ENCODE peak calls at places on chromosomes 3 and 15, in four cellular contexts. H, A, S and Q are unnamed samples.

GRCh38 chr3:47225310-47225906 is 57.2 kb downstream of the KIF9 start:
- DNase-seq in H (no peak), A (no peak), S (peak; percentile 3), Q (no peak)

GRCh38 chr15:74203914-74204431 is 1.4 kb upstream of the STRA6 start:
- DNase-seq in H (no peak), A (no peak), S (no peak), Q (peak; percentile 46)

GRCh38 chr3:162760789-162761188 is 1264.2 kb downstream of the OTOL1 start:
- DNase-seq in H (no peak), A (no peak), S (no peak), Q (no peak)

GRCh38 chr15:75033809-75034208 is 10.4 kb downstream of the PPCDC start:
- DNase-seq in H (no peak), A (no peak), S (no peak), Q (no peak)

GRCh38 chr3:150372320-150373118 is 35.6 kb upstream of the TSC22D2 start:
- DNase-seq in H (no peak), A (no peak), S (no peak), Q (no peak)

GRCh38 chr3:144369151-144369879 is 397.7 kb downstream of the DIPK2A start:
- DNase-seq in H (no peak), A (no peak), S (no peak), Q (peak; percentile 34)

GRCh38 chr15:33115191-33115861 is 79.2 kb downstream of the FMN1 start:
- DNase-seq in H (no peak), A (no peak), S (no peak), Q (no peak)

GRCh38 chr3:63528325-63529000 is 124.0 kb upstream of the SNTN start:
- DNase-seq in H (no peak), A (no peak), S (no peak), Q (no peak)

GRCh38 chr3:100766069-100766468 is 56.8 kb downstream of the TFG start:
- DNase-seq in H (no peak), A (no peak), S (no peak), Q (no peak)

GRCh38 chr3:171677706-171678105 is 132.6 kb downstream of the PLD1 start:
- DNase-seq in H (no peak), A (no peak), S (no peak), Q (no peak)
- H3K4me3 ChIP-seq in H (no peak overlapping the region), A (no peak overlapping the region), S (no peak overlapping the region), Q (no peak overlapping the region)

DNA sequence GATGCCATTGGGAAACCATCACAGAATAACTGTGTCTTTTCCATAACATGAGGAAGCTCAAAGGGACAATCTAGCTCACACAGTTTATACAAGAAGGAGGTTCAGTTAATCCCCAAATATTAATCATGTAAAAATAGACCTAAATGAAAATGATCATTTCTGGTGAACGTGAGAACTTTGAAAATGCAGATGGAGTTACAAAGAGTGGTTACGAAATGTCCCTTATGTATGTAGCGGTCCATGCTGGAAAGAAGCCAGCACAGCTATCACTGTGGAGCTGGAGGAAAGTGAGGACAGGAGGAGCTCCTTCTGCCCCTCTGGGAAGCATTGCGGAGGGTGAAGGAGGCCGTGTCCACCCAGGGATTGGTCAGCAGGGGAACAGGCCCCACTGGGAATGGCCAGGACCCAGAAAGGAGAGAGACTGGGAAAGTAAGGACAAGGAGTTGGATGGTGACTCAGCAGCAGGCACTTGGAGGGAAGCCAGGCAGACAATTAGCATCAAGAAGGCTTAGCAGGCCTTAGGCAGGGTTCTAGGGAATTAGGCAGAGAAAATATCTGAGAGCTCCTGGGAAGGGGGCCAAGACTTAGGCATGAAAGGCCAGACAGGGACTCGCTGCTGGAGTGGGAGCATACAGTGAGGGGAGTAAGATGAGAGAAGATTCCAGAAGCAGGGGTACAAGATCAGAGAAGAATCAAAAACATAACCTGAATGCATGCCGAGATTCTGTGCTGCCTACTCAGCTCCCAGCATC is 171.2 kb upstream of the UMPS start:
- DNase-seq in H (peak; percentile 76), A (peak; percentile 57), S (peak; percentile 88), Q (peak; percentile 73)
- H3K4me3 ChIP-seq in H (no peak overlapping the region), A (no peak overlapping the region), S (no peak overlapping the region), Q (no peak overlapping the region)

DNA sequence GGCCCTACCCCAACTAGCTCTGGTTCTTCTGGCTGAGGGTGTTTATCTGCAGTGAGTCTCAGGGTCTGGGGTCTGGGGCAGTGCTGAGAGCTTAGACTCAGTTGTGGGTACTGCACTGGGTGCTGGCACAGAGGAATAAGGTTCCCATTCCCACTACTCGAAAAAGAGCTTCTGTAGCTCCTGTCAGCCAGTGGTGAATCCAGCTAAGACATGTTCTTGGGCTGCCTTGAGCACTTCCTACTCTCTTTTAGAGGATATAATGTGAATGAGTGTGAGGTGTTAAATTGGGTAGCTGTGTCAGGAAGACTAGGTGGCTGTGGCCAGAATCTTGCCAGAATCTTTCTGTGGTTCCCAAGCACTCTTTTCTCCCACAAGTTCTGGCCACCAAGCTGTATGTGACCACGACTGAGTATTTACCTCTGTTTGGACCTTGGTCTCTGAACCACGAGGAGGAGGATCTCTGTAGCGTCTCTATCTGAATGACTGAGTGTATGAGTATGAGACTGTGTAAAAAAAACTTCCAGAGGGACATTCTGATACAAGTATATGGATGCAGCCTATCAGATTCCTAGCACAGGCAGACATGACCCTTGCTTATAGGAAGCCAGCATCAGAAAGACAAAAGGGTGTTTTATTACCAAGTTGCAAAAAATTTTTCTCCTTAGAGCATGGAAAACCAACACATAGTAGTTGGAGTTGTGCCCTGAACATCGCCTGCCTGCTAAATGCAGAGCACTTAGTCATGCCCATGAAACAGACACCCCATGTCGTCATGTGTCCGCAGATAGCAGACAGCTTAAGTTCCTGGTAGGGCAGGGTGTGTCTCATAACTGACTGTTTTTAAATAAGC is 30.6 kb downstream of the DAG1 start:
- DNase-seq in H (peak; percentile 65), A (peak; percentile 72), S (peak; percentile 95), Q (no peak)
- H3K4me3 ChIP-seq in H (no peak overlapping the region), A (peak overlapping the region; percentile 24), S (no peak overlapping the region), Q (no peak overlapping the region)

GRCh38 chr15:49855917-49856637 is 235.2 kb downstream of the DTWD1 start:
- DNase-seq in H (no peak), A (no peak), S (peak; percentile 98), Q (no peak)
- H3K4me3 ChIP-seq in H (no peak overlapping the region), A (no peak overlapping the region), S (no peak overlapping the region), Q (no peak overlapping the region)

GRCh38 chr15:39269821-39270220 is 311.1 kb upstream of the THBS1 start:
- DNase-seq in H (no peak), A (no peak), S (no peak), Q (no peak)

GRCh38 chr15:39269352-39269751 is 311.5 kb upstream of the THBS1 start:
- DNase-seq in H (no peak), A (no peak), S (no peak), Q (no peak)

GRCh38 chr15:39267685-39268084 is 313.2 kb upstream of the THBS1 start:
- DNase-seq in H (no peak), A (no peak), S (no peak), Q (no peak)

GRCh38 chr15:39265261-39265660 is 315.6 kb upstream of the THBS1 start:
- DNase-seq in H (no peak), A (no peak), S (no peak), Q (no peak)

GRCh38 chr15:39266882-39267281 is 314.0 kb upstream of the THBS1 start:
- DNase-seq in H (no peak), A (no peak), S (no peak), Q (no peak)
- H3K4me3 ChIP-seq in H (no peak overlapping the region), A (no peak overlapping the region), S (no peak overlapping the region), Q (no peak overlapping the region)

GRCh38 chr3:172520332-172520831 is 2.8 kb downstream of the TNFSF10 start:
- DNase-seq in H (no peak), A (no peak), S (peak; percentile 24), Q (no peak)
- H3K4me3 ChIP-seq in H (no peak overlapping the region), A (peak overlapping the region; percentile 68), S (no peak overlapping the region), Q (no peak overlapping the region)

DNA sequence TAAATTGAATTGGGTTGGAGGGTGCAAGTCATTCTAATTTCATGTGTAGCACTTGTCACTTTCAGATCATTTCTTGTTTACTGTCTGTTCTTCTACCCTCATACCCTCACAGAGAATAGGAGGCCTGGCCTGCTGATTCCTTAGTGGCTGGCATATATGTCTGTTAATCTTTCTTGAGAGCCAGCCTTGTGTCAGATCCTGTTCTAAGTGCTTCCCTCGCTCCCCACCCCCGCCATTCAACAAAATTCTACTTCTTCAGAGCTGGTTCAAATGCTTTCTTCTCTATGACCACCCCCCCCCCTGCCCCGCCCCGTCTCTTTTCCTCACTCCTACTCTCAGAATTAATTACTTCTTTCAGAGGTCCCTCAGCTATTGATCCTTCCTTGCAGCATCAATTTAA is 1.5 kb upstream of the U2SURP start:
- DNase-seq in H (no peak), A (no peak), S (no peak), Q (no peak)
- H3K4me3 ChIP-seq in H (peak overlapping the region; percentile 93), A (peak overlapping the region; percentile 94), S (peak overlapping the region; percentile 91), Q (no peak overlapping the region)

DNA sequence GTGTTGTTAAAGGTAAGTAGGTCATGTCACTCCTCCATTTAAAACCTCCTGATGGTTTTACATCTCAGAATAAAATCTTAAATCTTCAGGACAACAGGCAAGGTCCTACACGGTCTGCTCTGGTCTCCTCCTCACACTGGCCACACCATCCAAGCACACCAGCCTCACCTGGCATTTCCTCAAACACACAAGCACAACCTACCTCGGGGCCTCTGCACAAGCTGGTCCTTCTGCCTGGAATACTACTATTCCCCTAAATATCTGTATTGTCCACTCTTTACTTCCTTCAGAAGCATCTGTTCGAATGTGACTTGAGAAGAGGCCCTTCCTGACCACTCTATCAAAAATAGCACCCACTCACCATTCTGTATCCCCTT is 1.8 kb downstream of the GORASP1 start:
- DNase-seq in H (no peak), A (no peak), S (no peak), Q (no peak)
- H3K4me3 ChIP-seq in H (peak overlapping the region; percentile 95), A (peak overlapping the region; percentile 95), S (peak overlapping the region; percentile 89), Q (no peak overlapping the region)

DNA sequence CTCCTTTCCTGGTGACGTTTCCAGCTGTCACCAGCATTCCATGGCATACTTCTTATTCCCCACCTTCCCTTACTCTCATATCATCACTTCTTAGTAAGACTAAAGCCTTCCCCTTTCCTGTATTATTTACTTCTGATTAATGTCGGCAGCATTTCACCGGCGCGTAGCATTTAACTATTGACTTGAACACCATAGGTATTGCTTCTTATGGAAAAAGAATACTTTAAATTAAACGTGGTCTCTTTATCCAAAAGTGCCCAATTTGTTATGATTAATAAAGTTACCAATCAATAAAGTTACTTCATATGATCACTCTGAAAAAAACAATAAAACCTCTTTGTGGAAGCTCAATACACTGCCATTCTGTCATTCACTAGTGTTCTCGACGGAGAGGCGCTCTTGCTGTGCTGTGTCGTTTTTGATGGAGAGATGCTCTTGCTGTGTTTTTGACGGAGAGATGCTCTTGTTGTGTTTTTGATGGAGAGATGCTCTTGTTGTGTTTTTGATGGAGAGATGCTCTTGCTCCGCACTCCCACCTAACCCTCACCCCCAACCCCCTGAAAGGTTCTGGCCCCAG is 165.0 kb downstream of the XXYLT1 start:
- DNase-seq in H (no peak), A (no peak), S (no peak), Q (no peak)
- H3K4me3 ChIP-seq in H (no peak overlapping the region), A (peak overlapping the region; percentile 50), S (peak overlapping the region; percentile 33), Q (no peak overlapping the region)